ENCODE peak calls at places on chromosomes 11 and 22, in eight cellular contexts. F is neural progenitor cell; C is upper lobe of right lung; Z is naive thymus-derived CD4-positive, alpha-beta T cell; L is mammary epithelial cell; X is spleen; N is CD8-positive, alpha-beta memory T cell; R is psoas muscle. O is an unnamed sample.

GRCh38 chr11:77559686-77560425 is 29.9 kb upstream of the AQP11 start:
- DNase-seq in F (no peak), C (no peak), Z (no peak), L (peak; percentile 93), X (no peak), N (no peak), R (no peak), O (no peak)

GRCh38 chr22:38230108-38230825 is 28.5 kb downstream of the MAFF start:
- DNase-seq in F (peak; percentile 47), C (no peak), Z (peak; percentile 26), L (no peak), X (no peak), N (peak; percentile 25), R (no peak), O (peak; percentile 45)

GRCh38 chr11:10329935-10330334 is 25.1 kb downstream of the ADM start:
- DNase-seq in F (no peak), C (no peak), Z (no peak), L (peak; percentile 85), X (no peak), N (no peak), R (no peak), O (no peak)

GRCh38 chr11:61969391-61969758 is 1.9 kb upstream of the FTH1 start:
- DNase-seq in F (no peak), C (no peak), Z (no peak), L (peak; percentile 32), X (no peak), N (no peak), R (no peak), O (no peak)

GRCh38 chr22:49969751-49970527 is 9.4 kb downstream of the PIM3 start:
- DNase-seq in F (no peak), C (peak; percentile 66), Z (no peak), L (no peak), X (peak; percentile 80), N (no peak), R (peak; percentile 53), O (no peak)

GRCh38 chr11:2929880-2930704 is 872 bp upstream of the PHLDA2 start:
- DNase-seq in F (peak; percentile 63), C (peak; percentile 82), Z (no peak), L (peak; percentile 69), X (peak; percentile 82), N (no peak), R (peak; percentile 65), O (no peak)

GRCh38 chr11:72996959-72997358 is 145.2 kb downstream of the FCHSD2 start:
- DNase-seq in F (no peak), C (no peak), Z (no peak), L (no peak), X (no peak), N (no peak), R (no peak), O (no peak)

GRCh38 chr11:87097582-87097981 is 59.8 kb downstream of the TMEM135 start:
- DNase-seq in F (peak; percentile 62), C (no peak), Z (peak; percentile 33), L (peak; percentile 22), X (no peak), N (peak; percentile 17), R (no peak), O (no peak)

GRCh38 chr11:116224154-116224888 is 548.5 kb downstream of the BUD13 start:
- DNase-seq in F (peak; percentile 63), C (no peak), Z (no peak), L (no peak), X (no peak), N (no peak), R (no peak), O (peak; percentile 7)

GRCh38 chr11:125358254-125358840 is 137.7 kb downstream of the FEZ1 start:
- DNase-seq in F (no peak), C (no peak), Z (no peak), L (no peak), X (no peak), N (no peak), R (no peak), O (no peak)

GRCh38 chr11:107608809-107609208 is 17.9 kb downstream of the ELMOD1 start:
- DNase-seq in F (no peak), C (no peak), Z (no peak), L (no peak), X (no peak), N (no peak), R (no peak), O (no peak)

GRCh38 chr11:19430346-19431058 is 189.8 kb upstream of the E2F8 start:
- DNase-seq in F (no peak), C (no peak), Z (no peak), L (no peak), X (no peak), N (no peak), R (no peak), O (no peak)

GRCh38 chr22:22772883-22773282 is 114.7 kb upstream of the IGLL5 start:
- DNase-seq in F (no peak), C (no peak), Z (no peak), L (no peak), X (no peak), N (no peak), R (no peak), O (no peak)

GRCh38 chr11:87724358-87724757 is 450.9 kb downstream of the RAB38 start:
- DNase-seq in F (no peak), C (no peak), Z (no peak), L (no peak), X (no peak), N (no peak), R (no peak), O (no peak)

GRCh38 chr11:134538793-134539192 is 126.8 kb upstream of the B3GAT1 start:
- DNase-seq in F (no peak), C (peak; percentile 46), Z (no peak), L (no peak), X (no peak), N (no peak), R (peak; percentile 29), O (no peak)

GRCh38 chr22:29992341-29993275 is 87.7 kb upstream of the HORMAD2 start:
- DNase-seq in F (no peak), C (no peak), Z (no peak), L (peak; percentile 90), X (no peak), N (no peak), R (no peak), O (no peak)
- H3K9me3 ChIP-seq in F (no peaks in the 10 kb centered on the region), C (no peaks in the 10 kb centered on the region), Z (no peaks in the 10 kb centered on the region), L (no peaks in the 10 kb centered on the region), X (no peaks in the 10 kb centered on the region), N (no peaks in the 10 kb centered on the region), R (no peaks in the 10 kb centered on the region), O (no peaks in the 10 kb centered on the region)

GRCh38 chr22:47517062-47517461 is 754.6 kb downstream of the TBC1D22A start:
- DNase-seq in F (no peak), C (no peak), Z (no peak), L (no peak), X (no peak), N (no peak), R (no peak), O (no peak)
- H3K9me3 ChIP-seq in F (peaks cover 32% of the 10 kb centered on the region), C (no peaks in the 10 kb centered on the region), Z (no peaks in the 10 kb centered on the region), L (peaks cover 15% of the 10 kb centered on the region), X (no peaks in the 10 kb centered on the region), N (no peaks in the 10 kb centered on the region), R (no peaks in the 10 kb centered on the region), O (no peaks in the 10 kb centered on the region)

DNA sequence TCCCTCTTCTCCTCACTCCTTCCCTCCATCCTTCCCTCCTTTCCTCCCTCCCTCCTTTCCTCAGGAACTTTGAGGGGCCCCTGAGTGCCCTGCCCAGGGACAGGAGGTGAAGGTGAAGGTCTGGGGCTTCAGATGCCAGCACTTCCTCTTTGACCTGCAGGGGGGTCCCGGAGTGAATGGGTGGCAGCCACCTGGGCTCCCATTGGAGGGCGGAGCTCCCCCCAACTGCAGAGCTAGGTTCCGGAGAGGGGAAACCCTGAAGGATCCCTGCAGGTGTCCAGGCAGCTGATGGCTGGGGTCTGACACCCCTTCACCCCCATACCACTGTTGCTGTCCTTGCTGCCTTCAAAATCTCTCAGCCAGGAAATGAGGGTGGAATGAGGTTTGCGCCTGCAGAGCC is 1131.3 kb downstream of the BRD1 start:
- DNase-seq in F (no peak), C (no peak), Z (no peak), L (no peak), X (no peak), N (no peak), R (peak; percentile 25), O (no peak)
- H3K9me3 ChIP-seq in F (no peaks in the 10 kb centered on the region), C (no peaks in the 10 kb centered on the region), Z (no peaks in the 10 kb centered on the region), L (peaks cover 33% of the 10 kb centered on the region), X (no peaks in the 10 kb centered on the region), N (no peaks in the 10 kb centered on the region), R (no peaks in the 10 kb centered on the region), O (no peaks in the 10 kb centered on the region)

DNA sequence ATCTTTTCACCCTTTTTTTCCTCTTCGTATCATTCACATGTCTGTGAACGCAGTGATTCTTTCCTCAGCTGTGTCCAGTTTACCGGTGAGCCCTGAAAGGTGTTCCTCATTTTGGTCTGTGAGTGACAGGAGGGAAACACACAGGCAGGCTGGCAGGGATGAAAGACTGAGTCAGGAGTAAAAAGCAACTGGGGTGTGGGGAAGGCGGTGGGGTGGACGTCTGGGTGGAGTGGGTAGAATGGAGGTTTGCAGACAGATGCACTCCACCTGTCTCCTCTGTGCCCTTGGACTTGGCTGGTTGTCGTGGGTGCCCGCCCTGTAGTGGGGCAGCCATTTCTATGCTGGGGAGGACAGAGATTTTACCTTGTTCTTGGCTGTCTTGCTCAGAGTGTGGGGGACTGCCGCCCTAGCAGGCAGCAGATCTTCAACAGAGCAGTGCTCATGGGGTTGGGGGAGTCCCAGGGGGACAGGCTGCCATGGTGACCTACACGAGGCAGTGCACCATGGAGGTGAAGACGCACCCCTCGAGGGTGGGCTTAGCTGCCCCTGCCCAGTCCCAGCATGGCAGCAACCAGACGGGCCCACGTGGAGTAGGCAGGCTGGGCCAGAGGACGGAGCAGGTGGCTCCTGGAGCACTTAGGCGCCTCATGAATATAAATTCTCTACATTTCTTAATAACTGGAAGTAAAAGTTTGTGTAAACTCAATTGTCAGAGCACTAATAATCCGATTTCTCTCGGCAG is 603.7 kb downstream of the TBC1D22A start:
- DNase-seq in F (no peak), C (no peak), Z (no peak), L (no peak), X (peak; percentile 56), N (no peak), R (no peak), O (no peak)
- H3K9me3 ChIP-seq in F (peaks cover 11% of the 10 kb centered on the region), C (no peaks in the 10 kb centered on the region), Z (no peaks in the 10 kb centered on the region), L (peaks cover 46% of the 10 kb centered on the region), X (peaks cover 16% of the 10 kb centered on the region), N (no peaks in the 10 kb centered on the region), R (peaks cover 8% of the 10 kb centered on the region), O (no peaks in the 10 kb centered on the region)